ENCODE peak calls at places on chromosome 1, in four cellular contexts. One of them, this sample, is unnamed.

GRCh38 chr1:202505356-202505755 is 156.9 kb downstream of the PPP1R12B start:
- DNase-seq in GF-D8: no peak
- DNase-seq in left lung: no peak
- DNase-seq in Peyer's patch: no peak
- DNase-seq in this sample: no peak

GRCh38 chr1:42784547-42784945 is 245 bp upstream of the TMEM269 start:
- DNase-seq in GF-D8: no peak
- DNase-seq in left lung: no peak
- DNase-seq in Peyer's patch: no peak
- DNase-seq in this sample: no peak

GRCh38 chr1:33392639-33393038 is 38.3 kb downstream of the PHC2 start:
- DNase-seq in GF-D8: no peak
- DNase-seq in left lung: no peak
- DNase-seq in Peyer's patch: no peak
- DNase-seq in this sample: no peak

GRCh38 chr1:198575715-198576641 is 35.5 kb upstream of the ATP6V1G3 start:
- DNase-seq in GF-D8: no peak
- DNase-seq in left lung: no peak
- DNase-seq in Peyer's patch: no peak
- DNase-seq in this sample: no peak

GRCh38 chr1:63651110-63651776 is 58.0 kb downstream of the PGM1 start:
- DNase-seq in GF-D8: no peak
- DNase-seq in left lung: no peak
- DNase-seq in Peyer's patch: no peak
- DNase-seq in this sample: no peak

GRCh38 chr1:12456979-12457378 is 161.0 kb downstream of the DHRS3 start:
- DNase-seq in GF-D8: no peak
- DNase-seq in left lung: no peak
- DNase-seq in Peyer's patch: no peak
- DNase-seq in this sample: no peak

GRCh38 chr1:89794406-89794805 is 26.4 kb upstream of the LRRC8D start:
- DNase-seq in GF-D8: no peak
- DNase-seq in left lung: no peak
- DNase-seq in Peyer's patch: no peak
- DNase-seq in this sample: no peak

GRCh38 chr1:17581389-17582123 is 42.1 kb downstream of the ARHGEF10L start:
- DNase-seq in GF-D8: no peak
- DNase-seq in left lung: no peak
- DNase-seq in Peyer's patch: no peak
- DNase-seq in this sample: no peak

GRCh38 chr1:42386051-42386450 is 5.5 kb downstream of the RIMKLA start:
- DNase-seq in GF-D8: no peak
- DNase-seq in left lung: no peak
- DNase-seq in Peyer's patch: no peak
- DNase-seq in this sample: no peak

GRCh38 chr1:178388398-178389161 is 108.2 kb downstream of the CLEC20A start:
- DNase-seq in GF-D8: no peak
- DNase-seq in left lung: no peak
- DNase-seq in Peyer's patch: no peak
- DNase-seq in this sample: no peak